ENCODE peak calls at places on chromosomes 13 and 19, in seven cellular contexts. H, W, G, D, K, E and F are unnamed samples.

GRCh38 chr13:104357672-104358314 is 1291.6 kb upstream of the SLC10A2 start:
- DNase-seq in H (no peak), W (no peak), G (no peak), D (no peak), K (no peak), E (no peak), F (no peak)

GRCh38 chr13:55632402-55632801 is 1508.3 kb upstream of the PRR20A start:
- DNase-seq in H (no peak), W (no peak), G (no peak), D (no peak), K (no peak), E (no peak), F (no peak)

GRCh38 chr13:26300140-26300539 is 46.2 kb downstream of the CDK8 start:
- DNase-seq in H (no peak), W (no peak), G (peak), D (no peak), K (no peak), E (no peak), F (no peak)

GRCh38 chr13:83716121-83716520 is 166.2 kb downstream of the SLITRK1 start:
- DNase-seq in H (no peak), W (no peak), G (no peak), D (no peak), K (no peak), E (no peak), F (no peak)

GRCh38 chr19:16398530-16399241 is 73.1 kb downstream of the EPS15L1 start:
- DNase-seq in H (no peak), W (no peak), G (no peak), D (no peak), K (no peak), E (no peak), F (no peak)

GRCh38 chr13:104011505-104012270 is 945.5 kb upstream of the SLC10A2 start:
- DNase-seq in H (no peak), W (no peak), G (no peak), D (peak), K (peak), E (no peak), F (peak)

GRCh38 chr13:86608739-86609138 is 809.5 kb upstream of the SLITRK6 start:
- DNase-seq in H (no peak), W (no peak), G (no peak), D (no peak), K (no peak), E (no peak), F (no peak)

GRCh38 chr13:99686157-99686572 is 184.9 kb downstream of the TM9SF2 start:
- DNase-seq in H (peak), W (no peak), G (no peak), D (peak), K (peak), E (no peak), F (no peak)

GRCh38 chr19:33469171-33470039 is 52.2 kb downstream of the PEPD start:
- DNase-seq in H (no peak), W (no peak), G (no peak), D (no peak), K (no peak), E (no peak), F (no peak)

GRCh38 chr13:110166598-110166997 is 140.4 kb downstream of the COL4A1 start:
- DNase-seq in H (no peak), W (no peak), G (no peak), D (no peak), K (no peak), E (no peak), F (no peak)

GRCh38 chr19:14000691-14001365 is 5.3 kb downstream of the RFX1 start:
- DNase-seq in H (no peak), W (no peak), G (no peak), D (no peak), K (no peak), E (no peak), F (no peak)

GRCh38 chr13:112686987-112687386 is 2.9 kb upstream of the ATP11A start:
- DNase-seq in H (no peak), W (no peak), G (no peak), D (no peak), K (no peak), E (no peak), F (no peak)

GRCh38 chr13:76383671-76384461 is 502.3 kb downstream of the KCTD12 start:
- DNase-seq in H (peak), W (no peak), G (peak), D (no peak), K (peak), E (no peak), F (no peak)

GRCh38 chr19:16386619-16387240 is 62.1 kb downstream of the KLF2 start:
- DNase-seq in H (peak), W (no peak), G (peak), D (peak), K (no peak), E (peak), F (peak)

GRCh38 chr13:28423010-28423409 is 71.9 kb downstream of the FLT1 start:
- DNase-seq in H (no peak), W (no peak), G (no peak), D (no peak), K (peak), E (peak), F (no peak)

GRCh38 chr19:33350538-33351309 is 22.8 kb upstream of the CEBPG start:
- DNase-seq in H (no peak), W (no peak), G (peak), D (no peak), K (no peak), E (no peak), F (no peak)

GRCh38 chr19:55632463-55632834 is 8.1 kb upstream of the ZNF784 start:
- DNase-seq in H (peak), W (no peak), G (peak), D (peak), K (peak), E (peak), F (peak)

GRCh38 chr13:111460548-111461444 is 140.4 kb downstream of the TEX29 start:
- DNase-seq in H (peak), W (no peak), G (peak), D (peak), K (no peak), E (no peak), F (peak)